ENCODE peak calls at places on chromosomes 1 and 21, in eight cellular contexts. N, F, A, T, H, Y, X and E are unnamed samples.

GRCh38 chr1:2087766-2088165 is 37.6 kb downstream of the PRKCZ start:
- DNase-seq in F (no peak), N (no peak), H (no peak), Y (no peak), T (no peak), A (no peak), X (no peak), E (no peak)

GRCh38 chr1:208879025-208879424 is 634.8 kb upstream of the PLXNA2 start:
- DNase-seq in F (no peak), X (no peak), A (no peak), Y (no peak), T (no peak), H (no peak), N (no peak), E (no peak)

GRCh38 chr21:42125571-42126544 is 54.7 kb downstream of the UMODL1 start:
- DNase-seq in A (no peak), N (no peak), F (no peak), X (peak; percentile 39), T (peak; percentile 64), Y (no peak), H (no peak), E (no peak)

GRCh38 chr1:183149273-183149672 is 36.8 kb upstream of the LAMC2 start:
- DNase-seq in F (no peak), T (no peak), X (no peak), Y (no peak), H (no peak), A (no peak), N (no peak), E (no peak)

GRCh38 chr1:23793018-23793781 is 2.3 kb downstream of the LYPLA2 start:
- DNase-seq in A (peak; percentile 83), N (no peak), H (no peak), T (no peak), Y (no peak), F (no peak), X (no peak), E (no peak)

GRCh38 chr1:34612091-34612631 is 142.7 kb upstream of the GJB5 start:
- DNase-seq in F (no peak), T (no peak), N (no peak), H (no peak), Y (no peak), A (no peak), X (no peak), E (no peak)

GRCh38 chr1:172870901-172871606 is 179.7 kb downstream of the TNFSF18 start:
- DNase-seq in T (no peak), H (no peak), A (no peak), Y (no peak), N (no peak), X (no peak), F (no peak), E (no peak)

GRCh38 chr1:234604726-234605492 is 5.1 kb downstream of the IRF2BP2 start:
- DNase-seq in Y (no peak), N (no peak), T (no peak), A (no peak), H (no peak), F (no peak), X (no peak), E (no peak)

GRCh38 chr21:41673596-41674335 is 93.1 kb downstream of the RIPK4 start:
- DNase-seq in X (no peak), H (no peak), Y (no peak), F (no peak), T (no peak), N (no peak), A (no peak), E (no peak)

GRCh38 chr1:207858271-207858670 is 52.7 kb downstream of the CD34 start:
- DNase-seq in Y (no peak), N (no peak), T (no peak), A (no peak), F (no peak), H (no peak), X (no peak), E (no peak)

GRCh38 chr1:236083650-236084385 is 18.9 kb upstream of the NID1 start:
- DNase-seq in N (no peak), H (no peak), X (no peak), Y (no peak), F (no peak), T (no peak), A (no peak), E (no peak)

GRCh38 chr1:4263699-4264098 is 363.6 kb upstream of the C1orf174 start:
- DNase-seq in N (no peak), H (no peak), X (no peak), F (no peak), Y (no peak), T (no peak), A (no peak), E (no peak)

GRCh38 chr1:27322569-27323116 is 680 bp downstream of the TMEM222 start:
- DNase-seq in T (peak; percentile 17), X (peak; percentile 25), F (no peak), A (no peak), Y (no peak), N (no peak), H (no peak), E (no peak)

GRCh38 chr1:162055062-162055461 is 14.4 kb upstream of the NOS1AP start:
- DNase-seq in Y (no peak), T (no peak), F (no peak), A (peak; percentile 52), N (no peak), X (peak; percentile 64), H (no peak), E (no peak)

GRCh38 chr1:162060314-162060713 is 9.2 kb upstream of the NOS1AP start:
- DNase-seq in H (no peak), T (no peak), Y (no peak), N (no peak), F (no peak), X (no peak), A (no peak), E (no peak)

GRCh38 chr1:162056568-162056967 is 12.9 kb upstream of the NOS1AP start:
- DNase-seq in N (no peak), A (no peak), T (no peak), H (no peak), X (no peak), Y (no peak), F (no peak), E (no peak)

GRCh38 chr1:162059721-162060120 is 9.8 kb upstream of the NOS1AP start:
- DNase-seq in T (no peak), F (no peak), A (no peak), H (no peak), Y (no peak), X (no peak), N (no peak), E (no peak)

GRCh38 chr1:162056043-162056442 is 13.4 kb upstream of the NOS1AP start:
- DNase-seq in H (peak; percentile 80), N (peak; percentile 40), F (peak; percentile 86), A (peak; percentile 70), T (peak; percentile 39), Y (peak; percentile 56), X (peak; percentile 70), E (peak; percentile 27)
- TF ChIP-seq CTCF in H (peak; percentile 86), N (peak; percentile 89), F (peak; percentile 94), A (peak; percentile 92), T (peak; percentile 81), Y (peak; percentile 67), X (peak; percentile 96), E (peak; percentile 72)

GRCh38 chr1:6461538-6462411 is 4.2 kb downstream of the TNFRSF25 start:
- DNase-seq in T (no peak), Y (no peak), N (no peak), A (no peak), X (no peak), F (no peak), H (no peak), E (no peak)

GRCh38 chr1:6461237-6461530 is 4.8 kb downstream of the TNFRSF25 start:
- DNase-seq in F (no peak), T (no peak), H (no peak), X (no peak), Y (no peak), N (no peak), A (no peak), E (no peak)

GRCh38 chr1:6459850-6460265 is 6.1 kb downstream of the TNFRSF25 start:
- DNase-seq in N (no peak), X (no peak), A (no peak), H (no peak), F (no peak), T (no peak), Y (peak; percentile 79), E (peak; percentile 75)

GRCh38 chr1:6462412-6463119 is 3.4 kb downstream of the TNFRSF25 start:
- DNase-seq in T (no peak), H (no peak), Y (no peak), A (no peak), F (no peak), X (no peak), N (no peak), E (no peak)

DNA sequence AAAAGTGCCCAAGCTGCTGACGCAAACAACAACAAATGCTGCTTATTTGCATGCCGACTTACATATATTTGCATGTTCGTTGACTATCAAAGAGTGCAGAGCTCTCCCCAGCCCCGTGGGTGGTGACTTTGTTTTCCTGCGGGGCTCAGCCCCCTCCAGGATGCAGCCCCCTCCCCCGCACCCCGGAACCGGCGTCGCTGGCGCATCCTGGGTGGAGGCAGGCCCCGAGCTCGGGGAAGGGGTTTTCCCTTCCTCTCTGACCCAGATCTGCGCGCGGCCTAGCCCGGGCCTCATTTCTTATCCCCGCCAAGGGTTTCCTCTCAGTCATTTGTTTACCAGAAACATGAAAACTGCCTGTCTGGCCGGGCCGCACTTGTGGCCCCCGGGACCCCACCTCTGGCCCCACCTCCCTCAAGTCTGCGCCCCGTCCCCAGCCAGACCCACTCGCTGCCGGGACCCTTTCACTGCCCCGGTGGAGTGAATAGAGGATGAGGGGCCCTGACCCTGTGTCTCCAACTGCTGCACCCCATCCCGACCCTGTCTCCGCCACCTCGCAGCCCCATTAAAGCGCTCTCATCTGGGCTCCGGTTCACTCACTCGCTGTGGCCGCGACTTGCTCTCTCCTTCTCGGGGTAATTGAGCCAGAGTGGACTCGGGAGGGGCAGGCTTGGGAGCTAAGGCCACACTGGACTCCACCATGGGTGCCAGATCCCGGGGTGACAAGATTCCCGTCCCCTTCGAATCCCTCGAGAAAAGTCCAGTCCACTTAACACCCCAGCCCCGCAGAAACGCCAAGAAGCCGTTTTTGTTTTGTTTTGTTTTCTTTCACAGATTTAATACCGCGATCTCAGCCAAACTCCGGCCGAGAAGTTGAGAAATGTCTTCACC is 5.4 kb downstream of the TNFRSF25 start:
- DNase-seq in T (no peak), N (no peak), F (no peak), X (no peak), H (no peak), A (no peak), Y (peak; percentile 96), E (peak; percentile 96)
- TF ChIP-seq CTCF in T (no peak), N (no peak), F (no peak), X (no peak), H (no peak), A (no peak), Y (no peak), E (no peak)

GRCh38 chr1:45584351-45585109 is 689 bp downstream of the NASP start:
- DNase-seq in A (peak; percentile 95), T (peak; percentile 92), X (peak; percentile 85), N (peak; percentile 87), Y (peak; percentile 91), H (peak; percentile 82), F (peak; percentile 96), E (peak; percentile 82)
- TF ChIP-seq CTCF in A (no peak), T (peak; percentile 65), X (peak; percentile 63), N (no peak), Y (no peak), H (no peak), F (peak; percentile 27), E (peak; percentile 6)

DNA sequence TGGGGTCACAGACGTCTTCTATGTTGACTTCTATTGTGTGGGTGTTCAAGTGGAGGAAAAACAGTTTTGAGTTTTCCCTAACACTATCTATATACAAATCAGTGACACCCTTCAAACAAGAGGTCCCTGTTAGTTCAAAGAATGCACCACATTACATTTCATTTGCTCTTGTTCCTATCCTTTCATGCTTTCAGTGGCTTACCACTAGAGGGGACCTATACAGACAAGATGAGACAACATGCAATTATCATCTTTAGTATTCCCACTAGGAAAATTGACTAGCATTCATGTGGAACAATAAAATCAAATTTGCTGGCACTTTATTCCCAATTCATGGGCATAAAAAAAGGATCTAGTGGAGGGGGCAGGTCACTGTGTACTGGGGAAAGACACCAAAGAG is 13.3 kb upstream of the SIPA1L2 start:
- DNase-seq in A (no peak), X (no peak), N (no peak), Y (no peak), H (no peak), T (no peak), F (no peak), E (no peak)
- TF ChIP-seq CTCF in A (no peak), X (no peak), N (no peak), Y (no peak), H (no peak), T (no peak), F (no peak), E (no peak)